ENCODE peak calls at places on chromosomes 5 and 9, in seven cellular contexts. M is T-helper 1 cell; V is stimulated activated CD4-positive, alpha-beta T cell treated with anti-CD3 and anti-CD28 coated beads, Interleukin-1b, Interleukin-23, amount 100 ng/mL, for 4 hours; F is MM.1S; Z is progenitor cell of endocrine pancreas; R is HTR-8/SVneo; S is NCI-H345. G is an unnamed sample.

GRCh38 chr9:133677126-133678010 is 41.2 kb downstream of the DBH start:
- DNase-seq in M (no peak), V (no peak), F (no peak), Z (no peak), R (no peak), S (no peak), G (peak; percentile 63)

GRCh38 chr9:113620377-113621161 is 157.0 kb downstream of the RGS3 start:
- DNase-seq in M (no peak), V (no peak), F (no peak), Z (peak; percentile 39), R (peak; percentile 89), S (peak; percentile 26), G (no peak)

GRCh38 chr5:39080597-39081204 is 6.5 kb upstream of the RICTOR start:
- DNase-seq in M (no peak), V (no peak), F (peak; percentile 61), Z (peak; percentile 22), R (peak; percentile 56), S (peak; percentile 32), G (no peak)

GRCh38 chr9:124389146-124389939 is 25.9 kb downstream of the PSMB7 start:
- DNase-seq in M (no peak), V (no peak), F (no peak), Z (no peak), R (no peak), S (peak; percentile 64), G (no peak)

GRCh38 chr5:58066076-58066475 is 393.8 kb downstream of the PLK2 start:
- DNase-seq in M (no peak), V (no peak), F (no peak), Z (no peak), R (no peak), S (no peak), G (no peak)

GRCh38 chr5:370959-371810 is 49.7 kb downstream of the AHRR start:
- DNase-seq in M (no peak), V (no peak), F (no peak), Z (peak; percentile 6), R (no peak), S (peak; percentile 81), G (no peak)

GRCh38 chr5:169300468-169301385 is at the start of gene SLIT3:
- DNase-seq in M (no peak), V (no peak), F (no peak), Z (peak; percentile 60), R (peak; percentile 81), S (peak; percentile 65), G (no peak)

GRCh38 chr9:77063645-77064285 is 44.3 kb downstream of the FOXB2 start:
- DNase-seq in M (no peak), V (no peak), F (no peak), Z (no peak), R (peak; percentile 20), S (no peak), G (no peak)

GRCh38 chr9:37913480-37914153 is 9.7 kb upstream of the SLC25A51 start:
- DNase-seq in M (peak; percentile 34), V (peak; percentile 70), F (peak; percentile 77), Z (peak; percentile 76), R (peak; percentile 87), S (peak; percentile 78), G (peak; percentile 30)